ENCODE peak calls at places on chromosomes 5 and 9, in six cellular contexts. V is fibroblast of lung, P is PC-9, T is suprapubic skin, B is fibroblast of mammary gland, H is GM06990. G is an unnamed sample.

GRCh38 chr5:177981296-177982071 is 14.6 kb downstream of the PROP1 start:
- DNase-seq in V (no peak), P (no peak), T (no peak), B (no peak), H (no peak), G (no peak)

GRCh38 chr5:92633821-92634220 is 947.2 kb downstream of the NR2F1-AS1 start:
- DNase-seq in V (no peak), P (no peak), T (no peak), B (no peak), H (no peak), G (no peak)

GRCh38 chr9:113537227-113537810 is 73.8 kb downstream of the RGS3 start:
- DNase-seq in V (no peak), P (no peak), T (no peak), B (no peak), H (no peak), G (no peak)

GRCh38 chr5:135233477-135233876 is 165.6 kb downstream of the MACROH2A1 start:
- DNase-seq in V (no peak), P (no peak), T (no peak), B (no peak), H (no peak), G (no peak)

GRCh38 chr5:142014911-142015584 is 2.2 kb upstream of the GNPDA1 start:
- DNase-seq in V (peak; percentile 73), P (peak; percentile 90), T (no peak), B (peak; percentile 69), H (no peak), G (peak; percentile 70)

GRCh38 chr9:70130266-70130665 is 86.6 kb downstream of the MAMDC2 start:
- DNase-seq in V (no peak), P (peak; percentile 67), T (no peak), B (no peak), H (no peak), G (no peak)

GRCh38 chr5:137631453-137631852 is 104.4 kb downstream of the KLHL3 start:
- DNase-seq in V (no peak), P (no peak), T (no peak), B (no peak), H (no peak), G (no peak)

GRCh38 chr5:5359623-5360022 is 62.9 kb upstream of the ICE1 start:
- DNase-seq in V (no peak), P (no peak), T (no peak), B (no peak), H (no peak), G (no peak)

GRCh38 chr5:78512440-78512839 is 136.1 kb downstream of the LHFPL2 start:
- DNase-seq in V (no peak), P (no peak), T (no peak), B (no peak), H (no peak), G (no peak)

GRCh38 chr5:80594810-80595209 is 24.7 kb upstream of the ANKRD34B start:
- DNase-seq in V (no peak), P (no peak), T (no peak), B (no peak), H (no peak), G (no peak)

GRCh38 chr5:172454355-172455086 is at the start of gene SH3PXD2B:
- DNase-seq in V (peak; percentile 63), P (no peak), T (peak; percentile 85), B (peak; percentile 74), H (peak; percentile 39), G (peak; percentile 67)

GRCh38 chr5:119287547-119288073 is 68.2 kb upstream of the TNFAIP8 start:
- DNase-seq in V (peak; percentile 90), P (peak; percentile 91), T (no peak), B (no peak), H (peak; percentile 61), G (no peak)

GRCh38 chr5:77428033-77428432 is 64.1 kb downstream of the WDR41 start:
- DNase-seq in V (no peak), P (no peak), T (no peak), B (peak; percentile 53), H (no peak), G (no peak)

GRCh38 chr9:90112791-90113190 is 508.0 kb downstream of the GADD45G start:
- DNase-seq in V (peak; percentile 53), P (no peak), T (no peak), B (peak; percentile 49), H (no peak), G (no peak)

GRCh38 chr5:134555889-134556311 is 30.4 kb downstream of the JADE2 start:
- DNase-seq in V (peak; percentile 65), P (peak; percentile 61), T (no peak), B (peak; percentile 54), H (peak; percentile 67), G (peak; percentile 74)

GRCh38 chr5:17180957-17181723 is 36.3 kb upstream of the BASP1 start:
- DNase-seq in V (peak; percentile 100), P (peak; percentile 74), T (no peak), B (peak; percentile 99), H (no peak), G (peak; percentile 98)

GRCh38 chr5:24788829-24789509 is 144.2 kb upstream of the CDH10 start:
- DNase-seq in V (peak; percentile 95), P (peak; percentile 86), T (no peak), B (peak; percentile 0), H (no peak), G (peak; percentile 56)

GRCh38 chr9:136364942-136365774 is 1.6 kb upstream of the DNLZ start:
- DNase-seq in V (no peak), P (no peak), T (no peak), B (no peak), H (no peak), G (no peak)

GRCh38 chr9:106450549-106450948 is 412.4 kb upstream of the ZNF462 start:
- DNase-seq in V (no peak), P (no peak), T (no peak), B (no peak), H (no peak), G (no peak)

GRCh38 chr5:126009566-126009965 is 413.6 kb upstream of the GRAMD2B start:
- DNase-seq in V (no peak), P (no peak), T (no peak), B (no peak), H (no peak), G (no peak)

GRCh38 chr9:93130861-93131481 is 3.1 kb downstream of the NINJ1 start:
- DNase-seq in V (no peak), P (no peak), T (no peak), B (no peak), H (no peak), G (no peak)

GRCh38 chr9:68768619-68769018 is 63.6 kb downstream of the PIP5K1B start:
- DNase-seq in V (no peak), P (no peak), T (no peak), B (no peak), H (no peak), G (no peak)

GRCh38 chr5:171601266-171601881 is 181.9 kb downstream of the FGF18 start:
- DNase-seq in V (no peak), P (no peak), T (peak; percentile 66), B (no peak), H (no peak), G (no peak)

GRCh38 chr5:162243651-162244050 is 176.1 kb downstream of the GABRG2 start:
- DNase-seq in V (no peak), P (no peak), T (no peak), B (no peak), H (no peak), G (no peak)

GRCh38 chr5:162248107-162248713 is 180.6 kb downstream of the GABRG2 start:
- DNase-seq in V (no peak), P (no peak), T (no peak), B (no peak), H (no peak), G (no peak)
- TF ChIP-seq CTCF in V (no peak), P (peak; percentile 61), T (no peak), B (peak; percentile 12), H (peak; percentile 48), G (peak; percentile 8)

DNA sequence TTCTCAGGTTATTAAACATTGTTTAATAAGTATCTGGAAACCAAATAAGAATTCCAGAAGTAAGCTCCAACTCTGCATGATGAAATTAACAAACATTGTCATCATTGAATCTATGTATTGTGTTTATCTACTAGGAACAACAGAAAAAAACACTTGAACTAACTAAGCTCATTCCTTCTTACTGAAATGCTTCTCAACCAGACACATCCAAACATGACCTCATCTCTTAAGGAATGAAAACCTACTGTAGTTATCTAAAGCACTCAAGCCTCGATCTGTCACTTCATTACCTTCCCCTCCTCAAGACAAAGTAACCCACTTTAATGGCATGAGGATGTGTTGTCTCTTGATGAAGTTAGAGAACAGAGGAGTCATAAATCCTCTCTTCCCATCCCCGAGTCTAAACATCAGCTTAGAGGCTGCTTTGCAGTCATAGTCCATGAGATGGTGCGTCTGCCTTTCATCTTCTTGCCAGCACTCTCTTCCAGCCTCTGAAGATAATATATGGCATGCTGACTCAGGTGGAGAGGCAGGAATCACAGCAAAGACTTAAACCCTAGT is 86.5 kb downstream of the CEMIP2 start:
- DNase-seq in V (peak; percentile 93), P (peak; percentile 92), T (no peak), B (peak; percentile 70), H (no peak), G (peak; percentile 59)
- H3K4me3 ChIP-seq in V (no peak overlapping the region), P (no peak overlapping the region), T (no peak overlapping the region), B (no peak overlapping the region), H (no peak overlapping the region), G (no peak overlapping the region)

GRCh38 chr5:111781200-111781599 is 24.2 kb upstream of the NREP start:
- DNase-seq in V (peak; percentile 81), P (no peak), T (no peak), B (peak; percentile 48), H (no peak), G (peak; percentile 57)
- TF ChIP-seq CTCF in V (no peak), P (no peak), T (no peak), B (no peak), H (no peak), G (no peak)

DNA sequence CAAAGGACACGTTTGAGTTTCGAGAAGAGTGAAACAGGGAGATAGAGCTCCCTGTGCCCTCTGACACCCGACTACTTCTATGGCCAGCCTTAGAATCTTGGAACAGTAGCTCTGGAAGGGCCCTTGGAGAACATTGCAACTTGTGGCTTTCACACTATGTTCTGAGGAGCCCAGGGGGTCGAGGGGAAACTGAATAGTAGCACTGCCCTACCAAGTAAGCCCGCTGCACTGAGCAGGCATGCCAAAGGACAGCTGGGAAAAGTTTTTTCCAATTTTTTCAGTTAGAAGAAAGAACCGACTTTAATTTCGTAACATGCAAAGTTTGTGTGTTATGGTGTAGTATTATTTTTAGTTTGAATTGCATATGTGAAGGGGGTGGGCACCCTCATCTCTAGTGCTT is 10.9 kb downstream of the SMIM3 start:
- DNase-seq in V (peak; percentile 10), P (no peak), T (no peak), B (no peak), H (no peak), G (no peak)
- H3K4me3 ChIP-seq in V (peak overlapping the region; percentile 7), P (no peak overlapping the region), T (no peak overlapping the region), B (no peak overlapping the region), H (no peak overlapping the region), G (no peak overlapping the region)